ENCODE peak calls at places on chromosomes 11 and 22, in eight cellular contexts. B, A, F, U, J, Y, D and X are unnamed samples. For H3K4me1, the result is how much of the 10 kb centered on the place peaks cover.

GRCh38 chr22:42389137-42389536 is 43.1 kb downstream of the NFAM1 start:
- DNase-seq in Y (no peak), A (no peak), J (no peak), D (peak), U (no peak), F (no peak), B (no peak), X (no peak)

GRCh38 chr11:130478204-130478701 is 29.8 kb downstream of the ADAMTS15 start:
- DNase-seq in F (peak), J (peak), A (peak), D (no peak), B (peak), U (peak), Y (no peak), X (no peak)

GRCh38 chr11:69575296-69576068 is 65.5 kb upstream of the CCND1 start:
- DNase-seq in A (no peak), Y (no peak), U (no peak), J (no peak), F (no peak), B (no peak), D (no peak), X (no peak)

GRCh38 chr11:46302866-46303265 is 25.4 kb downstream of the CREB3L1 start:
- DNase-seq in D (no peak), U (no peak), Y (no peak), J (no peak), B (no peak), A (no peak), F (no peak), X (no peak)

GRCh38 chr11:102208835-102209234 is 98.6 kb downstream of the YAP1 start:
- DNase-seq in A (no peak), Y (no peak), J (no peak), D (no peak), U (no peak), B (no peak), F (no peak), X (no peak)

GRCh38 chr11:10379433-10379832 is 74.6 kb downstream of the ADM start:
- DNase-seq in A (no peak), D (no peak), F (no peak), U (no peak), Y (no peak), B (no peak), J (no peak), X (no peak)

GRCh38 chr11:131815631-131816030 is 445.2 kb downstream of the NTM start:
- DNase-seq in U (no peak), J (no peak), D (no peak), F (no peak), A (no peak), B (no peak), Y (no peak), X (no peak)

GRCh38 chr11:115117931-115118479 is 386.2 kb downstream of the CADM1 start:
- DNase-seq in F (no peak), A (no peak), D (no peak), U (no peak), Y (no peak), B (no peak), J (no peak), X (no peak)

GRCh38 chr22:20738394-20739089 is 35.4 kb upstream of the SERPIND1 start:
- DNase-seq in U (no peak), B (no peak), Y (no peak), F (no peak), J (no peak), A (no peak), D (no peak), X (no peak)

GRCh38 chr11:27357250-27357649 is 5.8 kb downstream of the CCDC34 start:
- DNase-seq in A (peak), J (no peak), U (no peak), D (no peak), F (no peak), Y (no peak), B (no peak), X (no peak)

GRCh38 chr11:19472679-19473078 is 231.9 kb upstream of the E2F8 start:
- DNase-seq in U (no peak), F (no peak), Y (no peak), D (no peak), A (no peak), J (no peak), B (no peak), X (no peak)

GRCh38 chr11:96486890-96487633 is 97.2 kb downstream of the JRKL start:
- DNase-seq in J (no peak), F (no peak), D (no peak), Y (no peak), U (no peak), A (peak), B (no peak), X (no peak)

GRCh38 chr11:69238562-69239319 is 55.2 kb upstream of the MYEOV start:
- DNase-seq in A (no peak), J (no peak), U (no peak), D (no peak), Y (no peak), B (no peak), F (no peak), X (no peak)

GRCh38 chr22:42074153-42074750 is at the start of gene PHETA2:
- DNase-seq in F (peak), A (peak), J (no peak), Y (no peak), B (peak), D (no peak), U (no peak), X (no peak)

GRCh38 chr11:61834278-61835004 is 6.3 kb downstream of the FADS2 start:
- DNase-seq in D (no peak), F (peak), J (no peak), Y (no peak), A (no peak), B (peak), U (no peak), X (no peak)

GRCh38 chr11:119092880-119093665 is 8.4 kb downstream of the HMBS start:
- DNase-seq in B (no peak), F (no peak), J (no peak), Y (no peak), D (no peak), A (peak), U (no peak), X (no peak)

GRCh38 chr11:16883179-16883578 is 131.0 kb downstream of the PLEKHA7 start:
- DNase-seq in Y (no peak), D (no peak), U (no peak), B (no peak), J (no peak), F (no peak), A (no peak), X (no peak)

GRCh38 chr22:47092896-47093311 is 330.5 kb downstream of the TBC1D22A start:
- DNase-seq in U (no peak), D (no peak), J (no peak), Y (no peak), F (no peak), A (no peak), B (no peak), X (no peak)

GRCh38 chr11:118524757-118525465 is 2.4 kb upstream of the TTC36 start:
- DNase-seq in J (no peak), Y (no peak), A (no peak), F (no peak), D (no peak), B (no peak), U (no peak), X (no peak)

GRCh38 chr11:113998574-113998973 is 23.7 kb downstream of the HTR3A start:
- DNase-seq in F (no peak), Y (no peak), B (no peak), D (no peak), J (no peak), U (no peak), A (no peak), X (no peak)

GRCh38 chr11:117480221-117480620 is 152.6 kb downstream of the CEP164 start:
- DNase-seq in F (no peak), Y (no peak), U (no peak), B (no peak), J (no peak), D (no peak), A (no peak), X (no peak)

GRCh38 chr22:28115426-28115825 is 196.4 kb upstream of the PITPNB start:
- DNase-seq in B (no peak), U (no peak), A (no peak), Y (no peak), F (no peak), D (no peak), J (no peak), X (no peak)

GRCh38 chr11:46249103-46249942 is 28.1 kb upstream of the CREB3L1 start:
- DNase-seq in F (no peak), D (no peak), Y (no peak), A (no peak), B (no peak), J (no peak), U (no peak), X (no peak)

GRCh38 chr11:11400635-11401232 is 47.7 kb upstream of the CSNK2A3 start:
- DNase-seq in B (no peak), J (peak), D (no peak), A (no peak), F (no peak), U (no peak), Y (no peak), X (peak)

GRCh38 chr11:99370557-99371200 is 349.9 kb downstream of the CNTN5 start:
- DNase-seq in J (peak), Y (no peak), F (no peak), D (no peak), A (peak), U (no peak), B (no peak), X (no peak)

GRCh38 chr11:36333897-36334296 is 37.8 kb downstream of the PRR5L start:
- DNase-seq in A (no peak), B (no peak), J (peak), D (no peak), F (no peak), U (no peak), Y (no peak), X (peak)

GRCh38 chr11:74153224-74153623 is 17.6 kb downstream of the C2CD3 start:
- DNase-seq in B (no peak), U (no peak), A (no peak), J (no peak), D (no peak), F (no peak), Y (no peak), X (no peak)

GRCh38 chr11:32531528-32531927 is 52.1 kb upstream of the EIF3M start:
- DNase-seq in J (no peak), F (no peak), A (no peak), D (no peak), Y (no peak), U (no peak), B (no peak), X (no peak)

GRCh38 chr11:86638673-86639072 is 33.7 kb downstream of the ME3 start:
- DNase-seq in D (no peak), F (no peak), J (no peak), B (no peak), U (no peak), Y (no peak), A (no peak), X (no peak)

GRCh38 chr11:86641537-86642270 is 30.7 kb downstream of the ME3 start:
- DNase-seq in D (no peak), B (no peak), Y (no peak), A (no peak), F (no peak), U (no peak), J (no peak), X (no peak)

GRCh38 chr11:86637976-86638375 is 34.4 kb downstream of the ME3 start:
- DNase-seq in B (no peak), A (no peak), Y (no peak), D (no peak), U (no peak), J (no peak), F (no peak), X (no peak)

GRCh38 chr11:86636275-86636674 is 36.1 kb downstream of the ME3 start:
- DNase-seq in A (no peak), J (no peak), U (no peak), B (no peak), D (no peak), F (no peak), Y (no peak), X (no peak)

GRCh38 chr11:86639172-86639571 is 33.2 kb downstream of the ME3 start:
- DNase-seq in U (peak), Y (no peak), F (no peak), J (no peak), B (no peak), D (no peak), A (no peak), X (no peak)
- H3K4me1 ChIP-seq in U (under half), Y (under half), F (under half), J (under half), B (under half), D (under half), A (under half), X (under half)

GRCh38 chr22:31275576-31275975 is 16.7 kb downstream of the PIK3IP1 start:
- DNase-seq in D (no peak), Y (no peak), U (no peak), B (no peak), F (no peak), A (no peak), J (no peak), X (no peak)

GRCh38 chr22:31275018-31275417 is 17.3 kb downstream of the PIK3IP1 start:
- DNase-seq in U (no peak), A (no peak), F (no peak), J (no peak), D (no peak), Y (no peak), B (no peak), X (no peak)

GRCh38 chr22:31271485-31271884 is 20.8 kb downstream of the PIK3IP1 start:
- DNase-seq in F (no peak), D (no peak), A (no peak), Y (no peak), U (no peak), J (no peak), B (no peak), X (no peak)

GRCh38 chr22:31272522-31273446 is 19.5 kb downstream of the PIK3IP1 start:
- DNase-seq in J (peak), A (peak), Y (no peak), U (no peak), F (peak), D (no peak), B (peak), X (no peak)

GRCh38 chr22:31274017-31274416 is 18.3 kb downstream of the PIK3IP1 start:
- DNase-seq in B (no peak), F (no peak), Y (no peak), D (no peak), J (no peak), A (peak), U (no peak), X (no peak)
- H3K4me1 ChIP-seq in B (under half), F (under half), Y (under half), D (under half), J (under half), A (under half), U (under half), X (under half)

GRCh38 chr22:36864454-36865215 is 3.8 kb downstream of the NCF4 start:
- DNase-seq in U (no peak), A (no peak), D (no peak), F (no peak), B (no peak), J (no peak), Y (no peak), X (no peak)
- H3K4me1 ChIP-seq in U (under half), A (under half), D (under half), F (under half), B (under half), J (under half), Y (under half), X (under half)

GRCh38 chr22:19111140-19111539 is 11.1 kb downstream of the DGCR2 start:
- DNase-seq in D (no peak), F (no peak), B (no peak), U (no peak), A (no peak), J (no peak), Y (no peak), X (no peak)
- H3K4me1 ChIP-seq in D (under half), F (under half), B (under half), U (under half), A (half or more), J (under half), Y (under half), X (under half)